ENCODE peak calls at places on chromosomes 11 and 22, in four cellular contexts. One of them, this sample, is unnamed.

GRCh38 chr11:116219171-116219635 is 553.6 kb downstream of the BUD13 start:
- DNase-seq in SK-N-SH: peak
- DNase-seq in HepG2: no peak
- DNase-seq in HCT116: no peak
- DNase-seq in this sample: peak

GRCh38 chr11:3147257-3147619 is 17.9 kb downstream of the OSBPL5 start:
- DNase-seq in SK-N-SH: no peak
- DNase-seq in HCT116: no peak
- DNase-seq in HepG2: no peak
- DNase-seq in this sample: no peak

GRCh38 chr11:10323793-10324170 is 18.9 kb downstream of the ADM start:
- DNase-seq in HepG2: no peak
- DNase-seq in HCT116: no peak
- DNase-seq in SK-N-SH: no peak
- DNase-seq in this sample: no peak

GRCh38 chr11:565921-566509 is 5.2 kb downstream of the RASSF7 start:
- DNase-seq in HepG2: peak
- DNase-seq in HCT116: no peak
- DNase-seq in SK-N-SH: no peak
- DNase-seq in this sample: no peak

GRCh38 chr11:15347969-15348734 is 233.4 kb downstream of the INSC start:
- DNase-seq in HepG2: no peak
- DNase-seq in HCT116: no peak
- DNase-seq in SK-N-SH: no peak
- DNase-seq in this sample: no peak

GRCh38 chr11:124402326-124402922 is 3.6 kb upstream of the OR8B3 start:
- DNase-seq in SK-N-SH: peak
- DNase-seq in HepG2: peak
- DNase-seq in HCT116: peak
- DNase-seq in this sample: peak

GRCh38 chr11:100562102-100562501 is 125.0 kb upstream of the ARHGAP42 start:
- DNase-seq in HCT116: no peak
- DNase-seq in HepG2: no peak
- DNase-seq in SK-N-SH: no peak
- DNase-seq in this sample: no peak

GRCh38 chr22:50694766-50695420 is 22.3 kb downstream of the SHANK3 start:
- DNase-seq in HCT116: no peak
- DNase-seq in HepG2: no peak
- DNase-seq in SK-N-SH: no peak
- DNase-seq in this sample: no peak

GRCh38 chr11:121129362-121130340 is 28.6 kb downstream of the TECTA start:
- DNase-seq in HCT116: peak
- DNase-seq in SK-N-SH: no peak
- DNase-seq in HepG2: no peak
- DNase-seq in this sample: peak

GRCh38 chr11:70078095-70078795 is at the start of gene ANO1:
- DNase-seq in SK-N-SH: peak
- DNase-seq in HepG2: no peak
- DNase-seq in HCT116: no peak
- DNase-seq in this sample: peak

GRCh38 chr22:46055851-46056168 is 78.8 kb upstream of the WNT7B start:
- DNase-seq in HCT116: no peak
- DNase-seq in HepG2: no peak
- DNase-seq in SK-N-SH: no peak
- DNase-seq in this sample: no peak

GRCh38 chr11:27701262-27702105 is 1.2 kb upstream of the BDNF start:
- DNase-seq in SK-N-SH: peak
- DNase-seq in HCT116: no peak
- DNase-seq in HepG2: no peak
- DNase-seq in this sample: peak

GRCh38 chr11:112336356-112336886 is 75.8 kb upstream of the PLET1 start:
- DNase-seq in SK-N-SH: no peak
- DNase-seq in HCT116: no peak
- DNase-seq in HepG2: no peak
- DNase-seq in this sample: no peak

GRCh38 chr11:28835790-28836189 is 727.6 kb downstream of the METTL15 start:
- DNase-seq in HCT116: no peak
- DNase-seq in SK-N-SH: no peak
- DNase-seq in HepG2: no peak
- DNase-seq in this sample: no peak

GRCh38 chr11:126150256-126150655 is 61.2 kb downstream of the RPUSD4 start:
- DNase-seq in HepG2: no peak
- DNase-seq in SK-N-SH: no peak
- DNase-seq in HCT116: no peak
- DNase-seq in this sample: no peak

GRCh38 chr11:134071306-134071705 is 2.4 kb downstream of the JAM3 start:
- DNase-seq in HCT116: no peak
- DNase-seq in HepG2: no peak
- DNase-seq in SK-N-SH: no peak
- DNase-seq in this sample: no peak

GRCh38 chr11:86491048-86491447 is 116.4 kb downstream of the CCDC81 start:
- DNase-seq in HCT116: no peak
- DNase-seq in HepG2: no peak
- DNase-seq in SK-N-SH: no peak
- DNase-seq in this sample: no peak

GRCh38 chr11:24617856-24618255 is 121.0 kb downstream of the LUZP2 start:
- DNase-seq in SK-N-SH: no peak
- DNase-seq in HepG2: no peak
- DNase-seq in HCT116: no peak
- DNase-seq in this sample: no peak

DNA sequence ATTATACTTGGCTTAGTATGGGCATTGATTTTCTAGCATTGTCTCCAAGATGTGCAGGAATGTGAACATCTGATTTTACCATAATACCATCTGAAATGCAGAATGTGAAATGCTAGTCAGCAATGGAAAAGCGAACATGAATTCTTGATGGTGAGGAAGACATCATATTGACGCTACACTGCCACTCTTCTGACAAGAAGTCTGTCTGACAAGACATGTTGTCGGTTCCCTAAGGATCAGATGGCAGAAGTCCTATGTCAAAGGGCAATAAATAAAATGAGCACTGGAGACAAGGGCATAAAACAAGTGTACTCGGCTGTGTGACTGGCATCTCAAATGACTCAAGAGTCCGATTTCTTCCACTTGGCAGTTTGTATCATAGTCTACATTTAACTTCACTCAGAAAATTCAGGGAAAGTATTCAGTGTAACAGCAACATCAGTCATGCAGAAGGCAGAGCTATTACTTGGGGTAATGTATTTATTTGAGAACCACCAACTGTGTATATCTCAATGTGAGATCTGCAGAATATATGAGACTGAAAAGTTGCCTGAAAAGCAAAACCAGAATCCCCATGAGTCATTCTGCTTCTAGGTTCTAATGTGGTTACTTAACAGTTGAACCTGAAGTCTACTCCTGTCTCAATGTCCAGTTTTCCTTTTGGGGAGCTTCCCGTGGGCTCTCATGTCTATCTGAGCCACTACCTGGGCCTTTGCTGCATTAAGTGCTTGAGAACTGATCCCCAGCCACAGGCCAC is 51.5 kb downstream of the SLC17A6 start:
- DNase-seq in SK-N-SH: no peak
- DNase-seq in HCT116: no peak
- DNase-seq in HepG2: no peak
- DNase-seq in this sample: no peak
- TF ChIP-seq JUND in SK-N-SH: no peak
- TF ChIP-seq JUND in HCT116: no peak
- TF ChIP-seq JUND in HepG2: no peak
- TF ChIP-seq JUND in this sample: no peak

GRCh38 chr22:43970037-43970747 is 14.9 kb downstream of the SAMM50 start:
- DNase-seq in HCT116: no peak
- DNase-seq in HepG2: no peak
- DNase-seq in SK-N-SH: no peak
- DNase-seq in this sample: no peak

GRCh38 chr22:43968614-43969013 is 13.4 kb downstream of the SAMM50 start:
- DNase-seq in SK-N-SH: no peak
- DNase-seq in HCT116: no peak
- DNase-seq in HepG2: no peak
- DNase-seq in this sample: no peak

GRCh38 chr22:43969021-43969878 is 14.0 kb downstream of the SAMM50 start:
- DNase-seq in HCT116: no peak
- DNase-seq in SK-N-SH: no peak
- DNase-seq in HepG2: no peak
- DNase-seq in this sample: no peak

GRCh38 chr22:43972931-43973330 is 17.7 kb downstream of the SAMM50 start:
- DNase-seq in SK-N-SH: no peak
- DNase-seq in HepG2: no peak
- DNase-seq in HCT116: no peak
- DNase-seq in this sample: no peak

DNA sequence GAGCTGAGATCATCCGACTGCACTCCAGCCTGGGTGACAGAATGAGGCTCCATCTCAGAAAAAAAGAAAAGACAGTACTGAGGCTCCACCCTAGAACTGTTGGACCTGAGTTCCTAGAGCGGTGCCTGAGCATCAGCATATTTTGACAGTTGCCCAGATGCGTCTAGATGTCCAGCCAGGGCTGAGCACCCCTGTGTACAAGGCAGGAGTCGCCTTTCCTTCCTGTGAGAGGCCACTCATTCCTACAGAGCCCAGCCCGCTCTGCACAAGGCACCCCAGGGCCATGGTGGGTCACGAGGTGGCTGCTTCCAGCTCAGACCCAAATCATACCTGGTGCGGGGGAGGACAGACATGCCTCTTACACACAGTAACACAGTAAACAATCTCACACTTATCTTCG is 15.9 kb downstream of the SAMM50 start:
- DNase-seq in SK-N-SH: no peak
- DNase-seq in HCT116: no peak
- DNase-seq in HepG2: no peak
- DNase-seq in this sample: no peak
- TF ChIP-seq JUND in SK-N-SH: no peak
- TF ChIP-seq JUND in HCT116: no peak
- TF ChIP-seq JUND in HepG2: no peak
- TF ChIP-seq JUND in this sample: no peak

DNA sequence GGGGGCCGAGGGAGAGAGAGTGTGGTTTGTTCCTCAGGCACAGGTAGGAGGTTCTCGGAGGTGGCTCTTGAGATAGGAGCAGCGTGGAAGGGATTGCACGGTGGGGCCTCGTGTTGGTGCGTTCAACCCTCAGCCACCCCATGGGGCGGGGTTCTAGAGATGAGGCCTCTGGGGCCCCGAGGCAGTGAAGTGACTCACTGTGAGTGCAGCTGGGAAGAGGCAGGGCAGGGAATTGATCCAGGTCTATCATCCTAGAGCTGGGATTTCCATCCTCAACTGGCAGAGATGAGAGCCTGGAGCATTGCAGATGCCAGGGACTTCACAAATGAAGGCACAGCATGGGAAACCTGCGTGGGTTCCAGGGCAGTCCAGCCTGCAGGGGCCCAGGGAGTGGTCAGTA is 5.2 kb upstream of the SMARCB1 start:
- DNase-seq in SK-N-SH: no peak
- DNase-seq in HCT116: no peak
- DNase-seq in HepG2: no peak
- DNase-seq in this sample: no peak
- TF ChIP-seq JUND in SK-N-SH: no peak
- TF ChIP-seq JUND in HCT116: no peak
- TF ChIP-seq JUND in HepG2: no peak
- TF ChIP-seq JUND in this sample: no peak

GRCh38 chr22:36405671-36406070 is 17.9 kb upstream of the MYH9 start:
- DNase-seq in SK-N-SH: no peak
- DNase-seq in HepG2: no peak
- DNase-seq in HCT116: no peak
- DNase-seq in this sample: no peak
- TF ChIP-seq JUND in SK-N-SH: no peak
- TF ChIP-seq JUND in HepG2: no peak
- TF ChIP-seq JUND in HCT116: no peak
- TF ChIP-seq JUND in this sample: no peak

GRCh38 chr11:73260127-73260457 is 12.0 kb upstream of the P2RY6 start:
- DNase-seq in HCT116: no peak
- DNase-seq in SK-N-SH: no peak
- DNase-seq in HepG2: no peak
- DNase-seq in this sample: no peak
- TF ChIP-seq JUND in HCT116: no peak
- TF ChIP-seq JUND in SK-N-SH: no peak
- TF ChIP-seq JUND in HepG2: no peak
- TF ChIP-seq JUND in this sample: no peak

DNA sequence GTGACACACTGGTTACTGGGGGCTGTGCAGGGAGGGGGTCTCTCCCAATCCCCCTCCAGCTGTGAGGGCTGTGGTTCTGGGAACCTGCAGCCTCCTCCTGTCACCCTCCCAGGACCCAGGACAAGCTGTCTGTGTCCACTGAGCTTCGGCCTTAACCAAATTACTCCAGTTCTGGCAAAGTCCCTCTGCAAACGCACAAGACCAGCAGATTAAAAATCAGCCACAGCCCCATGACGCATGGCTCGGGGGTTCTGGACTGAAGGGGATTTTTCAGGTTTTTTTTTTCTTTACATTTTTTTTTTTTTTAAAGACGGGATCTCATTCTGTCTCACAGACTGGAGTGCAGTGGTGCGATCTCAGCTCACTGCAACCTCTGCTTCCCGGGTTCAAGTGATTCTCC is 32.2 kb upstream of the A4GALT start:
- DNase-seq in HepG2: no peak
- DNase-seq in HCT116: no peak
- DNase-seq in SK-N-SH: peak
- DNase-seq in this sample: no peak
- TF ChIP-seq JUND in HepG2: no peak
- TF ChIP-seq JUND in HCT116: no peak
- TF ChIP-seq JUND in SK-N-SH: no peak
- TF ChIP-seq JUND in this sample: no peak

GRCh38 chr11:18078909-18079308 is 27.0 kb downstream of the SAAL1 start:
- DNase-seq in HCT116: no peak
- DNase-seq in SK-N-SH: no peak
- DNase-seq in HepG2: no peak
- DNase-seq in this sample: no peak

GRCh38 chr11:18080451-18080850 is 25.4 kb downstream of the SAAL1 start:
- DNase-seq in SK-N-SH: no peak
- DNase-seq in HCT116: no peak
- DNase-seq in HepG2: no peak
- DNase-seq in this sample: no peak

GRCh38 chr11:18081551-18081950 is 24.3 kb downstream of the SAAL1 start:
- DNase-seq in HCT116: no peak
- DNase-seq in HepG2: no peak
- DNase-seq in SK-N-SH: peak
- DNase-seq in this sample: no peak
- TF ChIP-seq JUND in HCT116: no peak
- TF ChIP-seq JUND in HepG2: no peak
- TF ChIP-seq JUND in SK-N-SH: no peak
- TF ChIP-seq JUND in this sample: no peak

DNA sequence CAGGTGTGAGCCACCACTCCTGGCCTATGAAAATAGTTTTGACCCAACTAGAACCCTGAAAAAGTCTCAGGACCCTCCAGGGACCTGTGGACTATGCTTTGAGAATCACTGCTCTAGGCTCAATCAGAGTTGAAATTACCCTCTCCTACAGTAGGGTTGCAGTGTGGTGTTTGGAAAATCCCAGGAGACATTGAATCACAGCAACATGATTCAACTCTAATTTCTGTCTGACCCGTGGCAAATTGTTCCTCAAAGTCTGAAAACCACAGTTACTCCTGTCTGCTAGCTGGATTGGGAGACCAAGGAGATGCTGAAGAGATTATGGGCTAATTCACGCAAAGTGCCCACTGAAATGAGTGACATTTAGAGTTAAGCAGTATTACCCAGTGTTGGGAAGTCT is 5.4 kb upstream of the MTMR3 start:
- DNase-seq in SK-N-SH: no peak
- DNase-seq in HCT116: no peak
- DNase-seq in HepG2: no peak
- DNase-seq in this sample: no peak
- TF ChIP-seq JUND in SK-N-SH: no peak
- TF ChIP-seq JUND in HCT116: no peak
- TF ChIP-seq JUND in HepG2: no peak
- TF ChIP-seq JUND in this sample: no peak